ENCODE peak calls at places on chromosome 18, in ten cellular contexts. F is mesendoderm, C is IMR-90, H is fibroblast of lung, X is neuronal stem cell, V is GM23248, I is neural progenitor cell, M is H1, P is astrocyte, O is H9. G is an unnamed sample.

GRCh38 chr18:3305933-3306332 is 44.0 kb downstream of the MYL12B start:
- DNase-seq in F (no peak), C (peak; percentile 88), H (peak; percentile 61), X (no peak), V (peak; percentile 41), I (no peak), M (no peak), P (peak; percentile 75), O (no peak), G (no peak)

GRCh38 chr18:30328839-30329238 is 713.7 kb downstream of the DSC3 start:
- DNase-seq in F (peak; percentile 17), C (no peak), H (no peak), X (no peak), V (no peak), I (no peak), M (no peak), P (peak; percentile 27), O (no peak), G (no peak)

GRCh38 chr18:28458751-28459150 is 281.8 kb upstream of the CDH2 start:
- DNase-seq in F (no peak), C (no peak), H (no peak), X (no peak), V (no peak), I (no peak), M (no peak), P (no peak), O (no peak), G (no peak)

GRCh38 chr18:31206787-31207381 is 44.2 kb upstream of the DSC1 start:
- DNase-seq in F (peak; percentile 61), C (peak; percentile 23), H (peak; percentile 22), X (no peak), V (no peak), I (peak; percentile 33), M (peak; percentile 23), P (peak; percentile 73), O (peak; percentile 80), G (no peak)

GRCh38 chr18:7945882-7946281 is 378.8 kb downstream of the PTPRM start:
- DNase-seq in F (no peak), C (peak; percentile 97), H (peak; percentile 96), X (no peak), V (peak; percentile 96), I (no peak), M (no peak), P (peak; percentile 92), O (no peak), G (no peak)

GRCh38 chr18:76495435-76496199 is 575 bp upstream of the ZNF516 start:
- DNase-seq in F (peak; percentile 71), C (peak; percentile 65), H (peak; percentile 56), X (peak; percentile 70), V (peak; percentile 79), I (peak; percentile 79), M (no peak), P (peak; percentile 56), O (peak; percentile 70), G (peak; percentile 27)

GRCh38 chr18:43662657-43663056 is 385.4 kb upstream of the SYT4 start:
- DNase-seq in F (no peak), C (peak; percentile 93), H (peak; percentile 92), X (no peak), V (peak; percentile 84), I (no peak), M (no peak), P (peak; percentile 91), O (no peak), G (no peak)

GRCh38 chr18:59908790-59909189 is 9.0 kb downstream of the PMAIP1 start:
- DNase-seq in F (no peak), C (peak; percentile 52), H (peak; percentile 56), X (no peak), V (no peak), I (no peak), M (no peak), P (peak; percentile 62), O (no peak), G (no peak)

GRCh38 chr18:70127307-70127828 is 78.1 kb downstream of the RTTN start:
- DNase-seq in F (peak; percentile 13), C (no peak), H (no peak), X (no peak), V (no peak), I (no peak), M (no peak), P (no peak), O (no peak), G (no peak)

GRCh38 chr18:77086656-77087390 is 45.8 kb downstream of the MBP start:
- DNase-seq in F (no peak), C (no peak), H (peak; percentile 42), X (no peak), V (peak; percentile 48), I (peak; percentile 51), M (no peak), P (no peak), O (no peak), G (no peak)

GRCh38 chr18:5720132-5720531 is 175.2 kb downstream of the TMEM200C start:
- DNase-seq in F (no peak), C (no peak), H (no peak), X (no peak), V (no peak), I (no peak), M (no peak), P (no peak), O (no peak), G (no peak)

GRCh38 chr18:46877329-46877987 is 39.8 kb downstream of the PIAS2 start:
- DNase-seq in F (no peak), C (no peak), H (no peak), X (no peak), V (no peak), I (peak; percentile 14), M (no peak), P (no peak), O (peak; percentile 76), G (no peak)

GRCh38 chr18:476368-476767 is 24.1 kb downstream of the COLEC12 start:
- DNase-seq in F (no peak), C (no peak), H (no peak), X (no peak), V (no peak), I (no peak), M (no peak), P (no peak), O (no peak), G (no peak)

GRCh38 chr18:70337139-70337972 is 48.5 kb downstream of the SOCS6 start:
- DNase-seq in F (peak; percentile 96), C (peak; percentile 92), H (peak; percentile 88), X (peak; percentile 6), V (peak; percentile 95), I (peak; percentile 31), M (peak; percentile 25), P (peak; percentile 87), O (peak; percentile 69), G (peak; percentile 10)

GRCh38 chr18:63515279-63515678 is 26.9 kb upstream of the SERPINB12 start:
- DNase-seq in F (peak; percentile 27), C (no peak), H (no peak), X (no peak), V (no peak), I (peak; percentile 28), M (no peak), P (no peak), O (no peak), G (no peak)

GRCh38 chr18:25109484-25109883 is 242.5 kb downstream of the ZNF521 start:
- DNase-seq in F (no peak), C (peak; percentile 63), H (peak; percentile 62), X (no peak), V (no peak), I (no peak), M (no peak), P (peak; percentile 29), O (no peak), G (no peak)

GRCh38 chr18:51192026-51192425 is 5.5 kb downstream of the MEX3C start:
- DNase-seq in F (no peak), C (no peak), H (no peak), X (no peak), V (peak; percentile 16), I (no peak), M (no peak), P (no peak), O (no peak), G (no peak)

GRCh38 chr18:63199743-63200241 is 119.8 kb downstream of the BCL2 start:
- DNase-seq in F (no peak), C (no peak), H (no peak), X (no peak), V (no peak), I (no peak), M (no peak), P (no peak), O (no peak), G (no peak)

GRCh38 chr18:9403795-9404564 is 69.4 kb downstream of the TWSG1 start:
- DNase-seq in F (peak; percentile 69), C (peak; percentile 22), H (no peak), X (no peak), V (no peak), I (peak; percentile 26), M (no peak), P (no peak), O (peak; percentile 75), G (no peak)

GRCh38 chr18:48139427-48140347 is 209.2 kb upstream of the SMAD2 start:
- DNase-seq in F (no peak), C (no peak), H (no peak), X (no peak), V (no peak), I (no peak), M (no peak), P (no peak), O (no peak), G (no peak)
- H3K4me1 ChIP-seq in F (no peaks in the 10 kb centered on the region), C (no peaks in the 10 kb centered on the region), H (no peaks in the 10 kb centered on the region), X (peaks cover 3% of the 10 kb centered on the region), V (no peaks in the 10 kb centered on the region), I (peaks cover 26% of the 10 kb centered on the region), M (peaks cover 18% of the 10 kb centered on the region), P (peaks cover 3% of the 10 kb centered on the region), O (peaks cover 9% of the 10 kb centered on the region), G (no peaks in the 10 kb centered on the region)

GRCh38 chr18:23131693-23132319 is 3.5 kb upstream of the CABLES1 start:
- DNase-seq in F (peak; percentile 86), C (peak; percentile 84), H (peak; percentile 88), X (peak; percentile 74), V (peak; percentile 83), I (peak; percentile 85), M (no peak), P (peak; percentile 54), O (peak; percentile 48), G (peak; percentile 78)
- H3K9ac ChIP-seq in F (no peak overlapping the region), C (no peak overlapping the region), H (no peak overlapping the region), X (no peak overlapping the region), V (no peak overlapping the region), I (no peak overlapping the region), M (no peak overlapping the region), P (no peak overlapping the region), O (no peak overlapping the region), G (no peak overlapping the region)

GRCh38 chr18:55237665-55238064 is 278.4 kb upstream of the CCDC68 start:
- DNase-seq in F (no peak), C (no peak), H (no peak), X (no peak), V (no peak), I (no peak), M (no peak), P (no peak), O (no peak), G (no peak)
- H3K4me2 ChIP-seq in F (no peak overlapping the region), C (no peak overlapping the region), H (no peak overlapping the region), X (no peak overlapping the region), V (no peak overlapping the region), I (no peak overlapping the region), M (no peak overlapping the region), P (no peak overlapping the region), O (no peak overlapping the region), G (no peak overlapping the region)

DNA sequence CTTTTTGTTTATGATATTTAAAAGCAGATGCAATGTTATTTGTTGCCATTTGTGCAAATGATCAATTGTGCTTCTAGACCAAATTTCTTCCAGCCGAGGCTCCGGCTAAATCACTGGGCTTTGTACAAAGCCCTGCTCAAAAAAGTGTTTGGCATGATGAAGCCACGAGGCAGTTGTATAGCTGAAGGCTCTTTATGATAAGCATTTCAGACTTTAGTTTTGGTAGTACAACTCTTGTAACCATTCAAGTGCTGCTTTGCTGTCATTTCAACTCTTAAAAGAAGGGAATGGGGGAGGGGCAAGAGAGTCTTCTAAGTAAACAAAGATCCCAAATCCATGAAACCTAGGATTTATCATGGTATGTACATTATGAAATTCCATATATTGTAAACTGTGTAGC is 3.3 kb upstream of the ZNF532 start:
- DNase-seq in F (no peak), C (no peak), H (no peak), X (no peak), V (peak; percentile 16), I (peak; percentile 45), M (no peak), P (no peak), O (no peak), G (no peak)
- H3K4me1 ChIP-seq in F (peaks cover 31% of the 10 kb centered on the region), C (peaks cover 34% of the 10 kb centered on the region), H (peaks cover 20% of the 10 kb centered on the region), X (peaks cover 30% of the 10 kb centered on the region), V (peaks cover 86% of the 10 kb centered on the region), I (peaks cover 68% of the 10 kb centered on the region), M (peaks cover 26% of the 10 kb centered on the region), P (peaks cover 46% of the 10 kb centered on the region), O (peaks cover 12% of the 10 kb centered on the region), G (peaks cover 3% of the 10 kb centered on the region)